ENCODE peak calls at places on chromosomes 11 and 22, in five cellular contexts. A, B, V, L and Q are unnamed samples.

GRCh38 chr22:25420925-25421904 is 143.3 kb upstream of the GRK3 start:
- DNase-seq in A (no peak), B (peak), V (no peak), L (no peak), Q (no peak)

GRCh38 chr11:27795955-27796861 is 96.0 kb upstream of the BDNF start:
- DNase-seq in A (peak), B (no peak), V (no peak), L (no peak), Q (no peak)

GRCh38 chr11:113296016-113296415 is 18.4 kb upstream of the TTC12 start:
- DNase-seq in A (no peak), B (no peak), V (no peak), L (no peak), Q (no peak)

GRCh38 chr11:96863520-96863919 is 473.7 kb downstream of the JRKL start:
- DNase-seq in A (no peak), B (no peak), V (no peak), L (peak), Q (no peak)

GRCh38 chr22:37169947-37170688 is 17.9 kb downstream of the C1QTNF6 start:
- DNase-seq in A (no peak), B (peak), V (no peak), L (peak), Q (no peak)

GRCh38 chr22:44410396-44411056 is 87.5 kb downstream of the RTL6 start:
- DNase-seq in A (no peak), B (peak), V (no peak), L (peak), Q (no peak)

GRCh38 chr22:38187413-38188212 is 6.0 kb upstream of the PLA2G6 start:
- DNase-seq in A (peak), B (no peak), V (peak), L (no peak), Q (no peak)

GRCh38 chr22:17829691-17830040 is 55.4 kb upstream of the BID start:
- DNase-seq in A (peak), B (no peak), V (no peak), L (no peak), Q (no peak)

GRCh38 chr11:115527534-115528125 is 23.4 kb upstream of the CADM1 start:
- DNase-seq in A (no peak), B (no peak), V (no peak), L (no peak), Q (no peak)

GRCh38 chr22:27628891-27629631 is 172.5 kb downstream of the MN1 start:
- DNase-seq in A (no peak), B (no peak), V (peak), L (no peak), Q (no peak)

GRCh38 chr11:119417726-119418540 is 5.0 kb downstream of the THY1 start:
- DNase-seq in A (peak), B (no peak), V (peak), L (no peak), Q (no peak)

GRCh38 chr22:45096256-45096907 is 67.3 kb upstream of the NUP50 start:
- DNase-seq in A (peak), B (no peak), V (peak), L (peak), Q (peak)

GRCh38 chr11:126113515-126113957 is 50.9 kb upstream of the CDON start:
- DNase-seq in A (peak), B (peak), V (peak), L (peak), Q (no peak)

GRCh38 chr22:30704978-30705377 is 10.3 kb downstream of the OSBP2 start:
- DNase-seq in A (no peak), B (no peak), V (no peak), L (no peak), Q (no peak)

GRCh38 chr11:14055936-14056335 is 93.4 kb downstream of the SPON1 start:
- DNase-seq in A (no peak), B (no peak), V (no peak), L (no peak), Q (no peak)

GRCh38 chr11:5301846-5302245 is at the start of gene OR51B4:
- DNase-seq in A (no peak), B (no peak), V (no peak), L (no peak), Q (no peak)

GRCh38 chr11:112583246-112583893 is 322.7 kb upstream of the PLET1 start:
- DNase-seq in A (no peak), B (no peak), V (no peak), L (no peak), Q (no peak)

GRCh38 chr11:28460348-28460747 is 352.2 kb downstream of the METTL15 start:
- DNase-seq in A (peak), B (no peak), V (peak), L (no peak), Q (no peak)

GRCh38 chr11:112795142-112795815 is 165.9 kb upstream of the NCAM1 start:
- DNase-seq in A (peak), B (no peak), V (peak), L (no peak), Q (no peak)

GRCh38 chr11:32434387-32435151 is 770 bp downstream of the WT1 start:
- DNase-seq in A (no peak), B (no peak), V (peak), L (peak), Q (no peak)

GRCh38 chr11:47916361-47916841 is 64.0 kb upstream of the PTPRJ start:
- DNase-seq in A (no peak), B (peak), V (no peak), L (peak), Q (no peak)

GRCh38 chr11:47915407-47916137 is 64.8 kb upstream of the PTPRJ start:
- DNase-seq in A (no peak), B (no peak), V (no peak), L (no peak), Q (peak)

GRCh38 chr11:47918370-47918690 is 62.0 kb upstream of the PTPRJ start:
- DNase-seq in A (no peak), B (no peak), V (no peak), L (no peak), Q (no peak)

GRCh38 chr11:47918882-47919495 is 61.4 kb upstream of the PTPRJ start:
- DNase-seq in A (peak), B (no peak), V (peak), L (no peak), Q (no peak)

DNA sequence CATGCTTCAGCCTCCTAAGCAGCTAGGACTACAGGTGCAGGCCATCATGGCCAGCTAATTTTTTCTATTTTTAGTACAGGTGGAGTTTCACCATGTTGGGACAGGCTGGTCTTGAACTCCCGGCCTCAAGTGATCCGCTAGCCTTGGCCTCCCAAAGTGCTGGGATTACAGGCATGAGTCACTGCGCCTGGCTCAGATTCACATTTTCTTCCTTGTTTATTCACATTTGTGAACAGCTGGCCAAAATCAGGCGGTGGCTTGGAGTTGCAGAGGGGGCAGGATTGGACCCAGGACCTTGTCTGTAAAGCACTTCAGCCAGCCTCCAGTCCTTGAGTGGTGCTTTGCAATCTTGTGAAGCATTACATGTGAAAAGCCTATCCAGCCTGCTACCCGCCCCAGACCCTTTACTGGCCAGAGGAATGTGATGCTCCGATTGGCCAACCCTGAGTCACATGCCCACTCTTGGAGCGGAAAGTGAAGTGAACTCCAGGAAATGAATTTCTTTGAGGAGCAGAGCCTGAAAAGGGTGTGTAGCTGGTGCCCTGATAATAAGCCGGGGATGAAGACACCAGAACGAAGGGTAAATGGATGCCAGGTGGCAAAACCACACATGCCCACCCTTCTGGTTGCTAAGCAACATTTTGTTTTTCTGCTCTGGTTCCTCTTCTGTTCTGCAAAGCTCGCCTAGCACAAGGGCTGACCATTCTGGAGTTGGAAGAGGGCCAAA is 62.6 kb upstream of the PTPRJ start:
- DNase-seq in A (peak), B (peak), V (peak), L (peak), Q (no peak)
- H3K27ac ChIP-seq in A (peak), B (peak), V (no peak), L (peak), Q (no peak)

DNA sequence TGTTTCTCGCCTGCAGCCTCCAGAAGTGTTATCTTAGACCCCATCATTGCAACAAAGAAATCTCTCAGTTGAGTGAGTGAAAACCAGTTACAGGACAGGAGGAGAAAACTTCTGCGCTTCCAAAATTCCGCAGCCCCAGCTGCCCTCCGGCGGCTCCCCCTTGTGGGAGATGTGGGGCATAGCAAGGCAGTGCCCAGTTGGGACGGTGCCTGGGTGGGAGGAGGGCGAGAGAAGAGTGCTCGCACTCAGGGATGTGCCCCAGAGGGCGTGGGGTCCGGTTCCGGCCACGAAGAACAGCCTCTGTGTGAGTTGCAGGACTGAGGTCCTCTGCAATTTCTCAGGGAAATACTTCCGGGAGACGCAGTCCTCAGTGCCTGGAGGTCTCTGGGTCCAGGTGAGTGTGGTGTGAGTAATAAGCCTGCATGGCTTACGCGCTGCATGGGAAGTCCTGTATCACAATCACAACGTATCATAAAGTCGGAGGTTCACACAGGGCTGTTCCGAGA is 87.0 kb upstream of the BLID start:
- DNase-seq in A (peak), B (peak), V (peak), L (peak), Q (no peak)
- TF ChIP-seq CTCF in A (peak), B (peak), V (peak), L (peak), Q (peak)

DNA sequence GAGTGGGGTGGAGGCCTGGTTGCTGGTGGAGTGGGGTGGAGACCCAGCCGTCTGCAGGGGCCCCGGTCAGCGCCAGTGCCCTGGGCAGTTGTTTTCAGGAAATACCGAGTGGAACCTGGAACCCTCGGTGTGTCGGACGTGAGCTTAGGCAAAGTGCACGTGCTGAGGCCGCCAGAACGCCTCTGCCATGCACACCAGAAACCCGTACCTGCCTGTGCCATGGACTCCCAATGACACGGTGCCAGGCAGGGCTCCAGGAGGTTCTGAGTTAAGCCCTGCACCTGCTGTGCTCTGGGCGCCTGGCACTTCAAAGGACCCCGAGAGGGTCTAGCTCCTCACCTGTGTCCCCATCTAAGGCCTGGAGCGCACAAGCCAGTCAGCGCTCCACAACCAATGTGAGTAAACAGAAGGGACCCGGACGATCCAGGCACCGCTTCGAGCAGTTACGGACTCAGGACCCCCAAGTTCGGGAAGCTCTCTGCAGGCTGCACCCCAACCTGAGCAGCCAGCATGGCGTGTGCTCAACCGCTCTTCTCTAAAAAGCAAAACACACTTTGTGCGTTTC is 12.3 kb downstream of the TOLLIP start:
- DNase-seq in A (no peak), B (peak), V (no peak), L (peak), Q (no peak)
- H3K27ac ChIP-seq in A (no peak), B (no peak), V (no peak), L (no peak), Q (no peak)

DNA sequence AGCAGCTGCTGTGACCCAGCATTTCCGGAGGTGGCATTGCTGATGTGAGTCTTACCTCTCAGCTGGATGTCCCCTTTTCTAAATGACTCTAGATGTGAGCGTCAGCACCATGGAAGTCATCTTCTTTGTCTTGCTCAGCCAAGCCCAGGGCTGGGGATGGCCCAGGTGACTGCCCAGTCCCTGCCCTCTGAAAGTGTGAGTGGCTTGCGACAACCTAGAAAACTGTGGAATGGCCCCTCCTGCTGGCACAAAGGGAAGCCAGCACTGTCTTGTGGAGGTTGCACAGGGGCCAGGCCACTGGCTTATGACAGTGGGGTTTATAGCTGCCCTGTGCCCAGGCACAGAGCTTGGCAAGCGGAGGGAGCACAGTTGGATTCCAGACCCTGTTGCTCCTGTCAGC is 6.2 kb downstream of the TUB start:
- DNase-seq in A (no peak), B (no peak), V (no peak), L (peak), Q (no peak)
- TF ChIP-seq CTCF in A (peak), B (peak), V (peak), L (no peak), Q (no peak)